ENCODE peak calls at places on chromosomes 1 and 21, in ten cellular contexts. S is body of pancreas, W is left lung, Q is transverse colon, U is AG10803, A is bronchial epithelial cell, M is epithelial cell of esophagus, B is ascending aorta, E is lower lobe of right lung, K is skeletal muscle cell. G is an unnamed sample.
A peak's percentile ranks its signal among the peaks of the same experiment; 100 is the strongest.

GRCh38 chr1:226632922-226633351 is 84.4 kb downstream of the STUM start:
- DNase-seq in S (no peak), W (peak; percentile 77), Q (no peak), U (no peak), A (no peak), M (no peak), B (no peak), E (peak; percentile 78), K (no peak), G (no peak)

GRCh38 chr1:63784489-63785390 is 10.9 kb downstream of the ROR1 start:
- DNase-seq in S (no peak), W (no peak), Q (no peak), U (no peak), A (no peak), M (no peak), B (no peak), E (no peak), K (no peak), G (no peak)

GRCh38 chr1:59156526-59157196 is 140.2 kb upstream of the FGGY start:
- DNase-seq in S (peak; percentile 45), W (no peak), Q (no peak), U (peak; percentile 33), A (no peak), M (no peak), B (no peak), E (no peak), K (no peak), G (no peak)

GRCh38 chr1:23522244-23523013 is 8.6 kb downstream of the E2F2 start:
- DNase-seq in S (peak; percentile 20), W (no peak), Q (no peak), U (peak; percentile 37), A (no peak), M (peak; percentile 24), B (no peak), E (no peak), K (no peak), G (no peak)

GRCh38 chr1:234135501-234135900 is 231.0 kb downstream of the SLC35F3 start:
- DNase-seq in S (no peak), W (no peak), Q (no peak), U (no peak), A (no peak), M (no peak), B (no peak), E (no peak), K (no peak), G (no peak)

GRCh38 chr1:212288614-212289013 is 3.4 kb downstream of the PPP2R5A start:
- DNase-seq in S (no peak), W (no peak), Q (no peak), U (peak; percentile 78), A (peak; percentile 55), M (peak; percentile 30), B (no peak), E (no peak), K (peak; percentile 31), G (no peak)

GRCh38 chr1:157145081-157145480 is 6.9 kb upstream of the ETV3 start:
- DNase-seq in S (no peak), W (no peak), Q (no peak), U (no peak), A (peak; percentile 83), M (peak; percentile 67), B (no peak), E (no peak), K (no peak), G (no peak)

GRCh38 chr1:13619909-13620308 is 36.3 kb downstream of the PDPN start:
- DNase-seq in S (peak; percentile 30), W (no peak), Q (no peak), U (peak; percentile 35), A (peak; percentile 78), M (peak; percentile 41), B (no peak), E (no peak), K (peak; percentile 15), G (no peak)

GRCh38 chr1:156804572-156805243 is 11.9 kb downstream of the SH2D2A start:
- DNase-seq in S (peak; percentile 30), W (no peak), Q (no peak), U (peak; percentile 37), A (no peak), M (no peak), B (no peak), E (no peak), K (no peak), G (no peak)

GRCh38 chr1:40796939-40797667 is 13.5 kb downstream of the KCNQ4 start:
- DNase-seq in S (peak; percentile 62), W (peak; percentile 59), Q (no peak), U (peak; percentile 15), A (no peak), M (no peak), B (peak; percentile 37), E (no peak), K (no peak), G (no peak)

GRCh38 chr1:207459008-207459407 is 4.9 kb downstream of the CR2 start:
- DNase-seq in S (no peak), W (no peak), Q (no peak), U (no peak), A (no peak), M (no peak), B (no peak), E (no peak), K (no peak), G (no peak)

GRCh38 chr1:205533729-205534443 is 29.4 kb downstream of the CDK18 start:
- DNase-seq in S (no peak), W (peak; percentile 13), Q (no peak), U (no peak), A (no peak), M (no peak), B (no peak), E (no peak), K (no peak), G (no peak)

GRCh38 chr1:51330331-51331201 is at the start of gene TTC39A:
- DNase-seq in S (no peak), W (no peak), Q (no peak), U (no peak), A (no peak), M (no peak), B (no peak), E (no peak), K (no peak), G (no peak)

GRCh38 chr1:104467590-104467989 is 717.9 kb downstream of the AMY1C start:
- DNase-seq in S (no peak), W (no peak), Q (no peak), U (no peak), A (no peak), M (no peak), B (no peak), E (no peak), K (no peak), G (no peak)

GRCh38 chr1:232486454-232487202 is 143.3 kb downstream of the SIPA1L2 start:
- DNase-seq in S (no peak), W (no peak), Q (no peak), U (peak; percentile 48), A (peak; percentile 92), M (peak; percentile 93), B (no peak), E (no peak), K (no peak), G (no peak)

GRCh38 chr1:2906105-2906504 is 104.6 kb upstream of the TTC34 start:
- DNase-seq in S (no peak), W (no peak), Q (no peak), U (no peak), A (no peak), M (no peak), B (no peak), E (no peak), K (no peak), G (no peak)

GRCh38 chr21:35342440-35342839 is 293.3 kb upstream of the RUNX1 start:
- DNase-seq in S (no peak), W (no peak), Q (no peak), U (no peak), A (peak; percentile 16), M (no peak), B (no peak), E (no peak), K (no peak), G (no peak)
- H3K4me3 ChIP-seq in S (no peak overlapping the region), W (no peak overlapping the region), Q (no peak overlapping the region), U (no peak overlapping the region), A (no peak overlapping the region), M (no peak overlapping the region), B (no peak overlapping the region), E (no peak overlapping the region), K (no peak overlapping the region), G (no peak overlapping the region)

DNA sequence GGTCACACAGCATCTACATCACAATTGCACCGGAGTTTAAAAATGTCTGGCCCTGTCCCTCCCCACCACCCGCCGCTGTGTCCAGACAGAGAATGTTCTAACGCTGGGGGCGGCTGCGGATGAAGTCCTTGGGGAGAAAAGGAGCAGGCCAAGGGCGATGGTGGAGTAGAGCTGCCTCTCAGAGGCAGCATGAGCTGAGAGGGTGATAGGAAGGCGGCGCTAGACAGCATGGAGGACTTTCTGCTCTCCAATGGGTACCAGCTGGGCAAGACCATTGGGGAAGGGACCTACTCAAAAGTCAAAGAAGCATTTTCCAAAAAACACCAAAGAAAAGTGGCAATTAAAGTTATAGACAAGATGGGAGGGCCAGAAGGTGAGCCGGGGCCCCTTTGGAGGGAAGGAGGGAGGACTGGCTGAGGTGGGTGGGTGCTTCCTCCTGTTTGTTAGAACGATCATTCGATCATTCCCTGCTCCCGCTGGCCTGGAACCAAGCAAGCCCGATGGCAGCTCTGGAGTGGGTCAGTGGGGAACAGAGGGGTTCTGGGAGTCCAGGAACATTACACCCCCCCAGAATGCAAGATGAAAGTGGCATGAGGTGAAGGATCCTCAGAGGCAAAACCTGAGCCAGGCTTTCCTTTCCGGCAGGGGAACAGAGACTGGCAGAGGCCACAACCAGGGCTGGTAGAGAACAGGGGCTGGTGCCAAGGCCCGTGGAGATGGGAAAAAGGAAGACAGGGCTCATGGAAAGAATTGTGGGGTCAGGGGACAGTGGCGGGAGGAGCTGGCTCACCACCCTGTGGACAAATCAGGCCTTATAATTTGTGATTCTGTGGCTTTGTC is at the start of the genes FAM229A and TSSK3:
- DNase-seq in S (no peak), W (peak; percentile 41), Q (no peak), U (no peak), A (no peak), M (no peak), B (no peak), E (no peak), K (no peak), G (no peak)
- H3K4me3 ChIP-seq in S (no peak within 1 kb of the TSS), W (peak within 1 kb of the TSS; percentile 29), Q (peak within 1 kb of the TSS; percentile 54), U (peak within 1 kb of the TSS; percentile 35), A (peak within 1 kb of the TSS; percentile 40), M (peak within 1 kb of the TSS; percentile 36), B (peak within 1 kb of the TSS; percentile 68), E (peak within 1 kb of the TSS; percentile 44), K (peak within 1 kb of the TSS; percentile 48), G (peak within 1 kb of the TSS; percentile 39)

DNA sequence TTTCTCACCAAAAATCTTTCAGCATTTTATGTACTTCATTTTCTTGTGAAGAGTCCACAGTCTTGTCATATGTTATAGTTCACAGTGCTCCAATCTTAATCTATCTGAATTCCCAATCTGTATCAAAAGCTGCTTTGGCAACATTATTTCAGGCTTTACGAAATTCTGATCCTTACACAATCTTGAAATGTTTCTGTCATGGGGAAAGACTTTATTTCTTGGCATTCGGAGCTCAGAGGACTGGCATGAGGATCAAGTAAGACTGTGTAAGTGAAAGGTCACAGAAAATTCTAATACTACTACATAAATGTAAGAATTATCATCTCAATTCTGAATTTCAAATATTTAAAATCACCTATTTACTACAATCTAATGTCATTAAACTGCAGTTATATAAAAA is 2.0 kb downstream of the USP33 start:
- DNase-seq in S (no peak), W (no peak), Q (no peak), U (peak; percentile 85), A (peak; percentile 11), M (peak; percentile 57), B (no peak), E (no peak), K (peak; percentile 27), G (no peak)
- H3K4me3 ChIP-seq in S (no peak overlapping the region), W (no peak overlapping the region), Q (no peak overlapping the region), U (peak overlapping the region; percentile 90), A (no peak overlapping the region), M (no peak overlapping the region), B (peak overlapping the region; percentile 96), E (peak overlapping the region; percentile 99), K (no peak overlapping the region), G (peak overlapping the region; percentile 11)

GRCh38 chr1:119635801-119636390 is 12.2 kb downstream of the ZNF697 start:
- DNase-seq in S (no peak), W (no peak), Q (no peak), U (peak; percentile 24), A (peak; percentile 44), M (peak; percentile 62), B (no peak), E (no peak), K (no peak), G (no peak)
- H3K4me3 ChIP-seq in S (no peak overlapping the region), W (no peak overlapping the region), Q (no peak overlapping the region), U (no peak overlapping the region), A (no peak overlapping the region), M (no peak overlapping the region), B (no peak overlapping the region), E (no peak overlapping the region), K (no peak overlapping the region), G (no peak overlapping the region)